ENCODE peak calls at places on chromosomes 16 and 17, in eight cellular contexts. One of them, this sample, is unnamed.

GRCh38 chr17:5780476-5780875 is 196.2 kb upstream of the NLRP1 start:
- DNase-seq in mesothelial cell of epicardium: no peak
- DNase-seq in NCI-H1105 treated with DMSO at 0.1 percent for 48 hours: no peak
- DNase-seq in RWPE1: peak; percentile 47
- DNase-seq in smooth muscle cell of the brain vasculature: peak; percentile 18
- DNase-seq in nucleus accumbens: no peak
- DNase-seq in heart left ventricle: no peak
- DNase-seq in stimulated activated CD8-positive, alpha-beta memory T cell treated with anti-CD3 and anti-CD28 coated beads, Interleukin-15, amount 100 ng/mL, for 48 hours: no peak
- DNase-seq in this sample: no peak

GRCh38 chr17:27558842-27559505 is 72.0 kb upstream of the LGALS9 start:
- DNase-seq in nucleus accumbens: no peak
- DNase-seq in NCI-H1105 treated with DMSO at 0.1 percent for 48 hours: no peak
- DNase-seq in stimulated activated CD8-positive, alpha-beta memory T cell treated with anti-CD3 and anti-CD28 coated beads, Interleukin-15, amount 100 ng/mL, for 48 hours: no peak
- DNase-seq in smooth muscle cell of the brain vasculature: no peak
- DNase-seq in RWPE1: no peak
- DNase-seq in heart left ventricle: no peak
- DNase-seq in mesothelial cell of epicardium: no peak
- DNase-seq in this sample: peak; percentile 29

GRCh38 chr16:86508947-86509758 is 1.2 kb upstream of the FOXF1 start:
- DNase-seq in stimulated activated CD8-positive, alpha-beta memory T cell treated with anti-CD3 and anti-CD28 coated beads, Interleukin-15, amount 100 ng/mL, for 48 hours: no peak
- DNase-seq in nucleus accumbens: no peak
- DNase-seq in heart left ventricle: peak; percentile 82
- DNase-seq in RWPE1: peak; percentile 34
- DNase-seq in smooth muscle cell of the brain vasculature: peak; percentile 10
- DNase-seq in NCI-H1105 treated with DMSO at 0.1 percent for 48 hours: no peak
- DNase-seq in mesothelial cell of epicardium: no peak
- DNase-seq in this sample: peak; percentile 66

GRCh38 chr17:925846-926245 is 53.7 kb downstream of the NXN start:
- DNase-seq in smooth muscle cell of the brain vasculature: no peak
- DNase-seq in stimulated activated CD8-positive, alpha-beta memory T cell treated with anti-CD3 and anti-CD28 coated beads, Interleukin-15, amount 100 ng/mL, for 48 hours: no peak
- DNase-seq in NCI-H1105 treated with DMSO at 0.1 percent for 48 hours: no peak
- DNase-seq in mesothelial cell of epicardium: no peak
- DNase-seq in nucleus accumbens: no peak
- DNase-seq in RWPE1: no peak
- DNase-seq in heart left ventricle: no peak
- DNase-seq in this sample: no peak

GRCh38 chr16:31451681-31452351 is 7.5 kb upstream of the ARMC5 start:
- DNase-seq in smooth muscle cell of the brain vasculature: no peak
- DNase-seq in nucleus accumbens: no peak
- DNase-seq in stimulated activated CD8-positive, alpha-beta memory T cell treated with anti-CD3 and anti-CD28 coated beads, Interleukin-15, amount 100 ng/mL, for 48 hours: no peak
- DNase-seq in NCI-H1105 treated with DMSO at 0.1 percent for 48 hours: peak; percentile 22
- DNase-seq in RWPE1: peak; percentile 71
- DNase-seq in mesothelial cell of epicardium: no peak
- DNase-seq in heart left ventricle: no peak
- DNase-seq in this sample: peak; percentile 81

GRCh38 chr17:55264640-55265298 is at the start of gene HLF:
- DNase-seq in mesothelial cell of epicardium: peak; percentile 49
- DNase-seq in nucleus accumbens: peak; percentile 36
- DNase-seq in smooth muscle cell of the brain vasculature: peak; percentile 15
- DNase-seq in RWPE1: peak; percentile 79
- DNase-seq in NCI-H1105 treated with DMSO at 0.1 percent for 48 hours: peak; percentile 70
- DNase-seq in stimulated activated CD8-positive, alpha-beta memory T cell treated with anti-CD3 and anti-CD28 coated beads, Interleukin-15, amount 100 ng/mL, for 48 hours: peak; percentile 64
- DNase-seq in heart left ventricle: peak; percentile 90
- DNase-seq in this sample: peak; percentile 94

GRCh38 chr17:77923776-77924513 is 34.6 kb upstream of the TNRC6C start:
- DNase-seq in NCI-H1105 treated with DMSO at 0.1 percent for 48 hours: no peak
- DNase-seq in nucleus accumbens: no peak
- DNase-seq in stimulated activated CD8-positive, alpha-beta memory T cell treated with anti-CD3 and anti-CD28 coated beads, Interleukin-15, amount 100 ng/mL, for 48 hours: no peak
- DNase-seq in smooth muscle cell of the brain vasculature: no peak
- DNase-seq in mesothelial cell of epicardium: no peak
- DNase-seq in heart left ventricle: no peak
- DNase-seq in RWPE1: no peak
- DNase-seq in this sample: no peak

GRCh38 chr17:55735784-55736405 is 13.2 kb upstream of the TMEM100 start:
- DNase-seq in mesothelial cell of epicardium: no peak
- DNase-seq in heart left ventricle: no peak
- DNase-seq in NCI-H1105 treated with DMSO at 0.1 percent for 48 hours: no peak
- DNase-seq in nucleus accumbens: no peak
- DNase-seq in RWPE1: no peak
- DNase-seq in stimulated activated CD8-positive, alpha-beta memory T cell treated with anti-CD3 and anti-CD28 coated beads, Interleukin-15, amount 100 ng/mL, for 48 hours: no peak
- DNase-seq in smooth muscle cell of the brain vasculature: no peak
- DNase-seq in this sample: no peak

GRCh38 chr17:77781536-77781935 is 177.0 kb upstream of the TNRC6C start:
- DNase-seq in NCI-H1105 treated with DMSO at 0.1 percent for 48 hours: no peak
- DNase-seq in RWPE1: no peak
- DNase-seq in stimulated activated CD8-positive, alpha-beta memory T cell treated with anti-CD3 and anti-CD28 coated beads, Interleukin-15, amount 100 ng/mL, for 48 hours: no peak
- DNase-seq in heart left ventricle: no peak
- DNase-seq in nucleus accumbens: no peak
- DNase-seq in mesothelial cell of epicardium: no peak
- DNase-seq in smooth muscle cell of the brain vasculature: no peak
- DNase-seq in this sample: no peak

GRCh38 chr16:27515874-27516353 is 33.8 kb downstream of the GTF3C1 start:
- DNase-seq in smooth muscle cell of the brain vasculature: no peak
- DNase-seq in RWPE1: peak; percentile 29
- DNase-seq in mesothelial cell of epicardium: no peak
- DNase-seq in NCI-H1105 treated with DMSO at 0.1 percent for 48 hours: no peak
- DNase-seq in nucleus accumbens: no peak
- DNase-seq in stimulated activated CD8-positive, alpha-beta memory T cell treated with anti-CD3 and anti-CD28 coated beads, Interleukin-15, amount 100 ng/mL, for 48 hours: no peak
- DNase-seq in heart left ventricle: no peak
- DNase-seq in this sample: peak; percentile 55

GRCh38 chr16:3842994-3843393 is 37.5 kb downstream of the CREBBP start:
- DNase-seq in NCI-H1105 treated with DMSO at 0.1 percent for 48 hours: no peak
- DNase-seq in smooth muscle cell of the brain vasculature: no peak
- DNase-seq in RWPE1: no peak
- DNase-seq in mesothelial cell of epicardium: no peak
- DNase-seq in heart left ventricle: no peak
- DNase-seq in nucleus accumbens: no peak
- DNase-seq in stimulated activated CD8-positive, alpha-beta memory T cell treated with anti-CD3 and anti-CD28 coated beads, Interleukin-15, amount 100 ng/mL, for 48 hours: no peak
- DNase-seq in this sample: no peak

GRCh38 chr17:82121246-82121645 is 23.2 kb upstream of the FASN start:
- DNase-seq in NCI-H1105 treated with DMSO at 0.1 percent for 48 hours: no peak
- DNase-seq in nucleus accumbens: no peak
- DNase-seq in RWPE1: no peak
- DNase-seq in stimulated activated CD8-positive, alpha-beta memory T cell treated with anti-CD3 and anti-CD28 coated beads, Interleukin-15, amount 100 ng/mL, for 48 hours: no peak
- DNase-seq in mesothelial cell of epicardium: no peak
- DNase-seq in heart left ventricle: no peak
- DNase-seq in smooth muscle cell of the brain vasculature: no peak
- DNase-seq in this sample: no peak

GRCh38 chr17:62637809-62638208 is 10.3 kb downstream of the MRC2 start:
- DNase-seq in RWPE1: no peak
- DNase-seq in nucleus accumbens: no peak
- DNase-seq in mesothelial cell of epicardium: no peak
- DNase-seq in stimulated activated CD8-positive, alpha-beta memory T cell treated with anti-CD3 and anti-CD28 coated beads, Interleukin-15, amount 100 ng/mL, for 48 hours: no peak
- DNase-seq in NCI-H1105 treated with DMSO at 0.1 percent for 48 hours: no peak
- DNase-seq in heart left ventricle: no peak
- DNase-seq in smooth muscle cell of the brain vasculature: no peak
- DNase-seq in this sample: no peak

GRCh38 chr17:73628642-73629552 is 15.3 kb downstream of the SDK2 start:
- DNase-seq in NCI-H1105 treated with DMSO at 0.1 percent for 48 hours: no peak
- DNase-seq in mesothelial cell of epicardium: no peak
- DNase-seq in RWPE1: peak; percentile 21
- DNase-seq in nucleus accumbens: no peak
- DNase-seq in heart left ventricle: peak; percentile 18
- DNase-seq in smooth muscle cell of the brain vasculature: no peak
- DNase-seq in stimulated activated CD8-positive, alpha-beta memory T cell treated with anti-CD3 and anti-CD28 coated beads, Interleukin-15, amount 100 ng/mL, for 48 hours: no peak
- DNase-seq in this sample: no peak

GRCh38 chr16:18842565-18842964 is 41.2 kb upstream of the ARL6IP1 start:
- DNase-seq in mesothelial cell of epicardium: no peak
- DNase-seq in NCI-H1105 treated with DMSO at 0.1 percent for 48 hours: no peak
- DNase-seq in stimulated activated CD8-positive, alpha-beta memory T cell treated with anti-CD3 and anti-CD28 coated beads, Interleukin-15, amount 100 ng/mL, for 48 hours: no peak
- DNase-seq in smooth muscle cell of the brain vasculature: no peak
- DNase-seq in heart left ventricle: no peak
- DNase-seq in RWPE1: no peak
- DNase-seq in nucleus accumbens: no peak
- DNase-seq in this sample: no peak

GRCh38 chr17:64188088-64188487 is 58.1 kb upstream of the ERN1 start:
- DNase-seq in NCI-H1105 treated with DMSO at 0.1 percent for 48 hours: no peak
- DNase-seq in mesothelial cell of epicardium: no peak
- DNase-seq in heart left ventricle: no peak
- DNase-seq in RWPE1: no peak
- DNase-seq in nucleus accumbens: no peak
- DNase-seq in stimulated activated CD8-positive, alpha-beta memory T cell treated with anti-CD3 and anti-CD28 coated beads, Interleukin-15, amount 100 ng/mL, for 48 hours: no peak
- DNase-seq in smooth muscle cell of the brain vasculature: no peak
- DNase-seq in this sample: no peak

GRCh38 chr17:1882836-1883235 is 53.0 kb downstream of the RPA1 start:
- DNase-seq in smooth muscle cell of the brain vasculature: peak; percentile 10
- DNase-seq in heart left ventricle: no peak
- DNase-seq in stimulated activated CD8-positive, alpha-beta memory T cell treated with anti-CD3 and anti-CD28 coated beads, Interleukin-15, amount 100 ng/mL, for 48 hours: no peak
- DNase-seq in mesothelial cell of epicardium: no peak
- DNase-seq in nucleus accumbens: no peak
- DNase-seq in NCI-H1105 treated with DMSO at 0.1 percent for 48 hours: peak; percentile 7
- DNase-seq in RWPE1: peak; percentile 26
- DNase-seq in this sample: no peak

GRCh38 chr16:7345423-7345822 is 12.8 kb downstream of the RBFOX1 start:
- DNase-seq in NCI-H1105 treated with DMSO at 0.1 percent for 48 hours: peak; percentile 2
- DNase-seq in RWPE1: no peak
- DNase-seq in mesothelial cell of epicardium: no peak
- DNase-seq in heart left ventricle: peak; percentile 61
- DNase-seq in smooth muscle cell of the brain vasculature: no peak
- DNase-seq in stimulated activated CD8-positive, alpha-beta memory T cell treated with anti-CD3 and anti-CD28 coated beads, Interleukin-15, amount 100 ng/mL, for 48 hours: no peak
- DNase-seq in nucleus accumbens: no peak
- DNase-seq in this sample: no peak

GRCh38 chr16:60151987-60152386 is 1417.9 kb upstream of the GOT2 start:
- DNase-seq in NCI-H1105 treated with DMSO at 0.1 percent for 48 hours: no peak
- DNase-seq in stimulated activated CD8-positive, alpha-beta memory T cell treated with anti-CD3 and anti-CD28 coated beads, Interleukin-15, amount 100 ng/mL, for 48 hours: no peak
- DNase-seq in RWPE1: no peak
- DNase-seq in heart left ventricle: no peak
- DNase-seq in smooth muscle cell of the brain vasculature: no peak
- DNase-seq in nucleus accumbens: no peak
- DNase-seq in mesothelial cell of epicardium: no peak
- DNase-seq in this sample: no peak

GRCh38 chr17:2814499-2815341 is 18.5 kb downstream of the RAP1GAP2 start:
- DNase-seq in RWPE1: no peak
- DNase-seq in stimulated activated CD8-positive, alpha-beta memory T cell treated with anti-CD3 and anti-CD28 coated beads, Interleukin-15, amount 100 ng/mL, for 48 hours: peak; percentile 83
- DNase-seq in heart left ventricle: no peak
- DNase-seq in smooth muscle cell of the brain vasculature: no peak
- DNase-seq in nucleus accumbens: no peak
- DNase-seq in mesothelial cell of epicardium: no peak
- DNase-seq in NCI-H1105 treated with DMSO at 0.1 percent for 48 hours: no peak
- DNase-seq in this sample: no peak